ENCODE peak calls at places on chromosomes 13 and 19, in nine cellular contexts. P is GM23248, B is right cardiac atrium, Z is adrenal gland, X is left ventricle myocardium inferior, U is lower lobe of right lung, D is suprapubic skin, I is heart right ventricle, S is heart left ventricle. O is an unnamed sample.

GRCh38 chr19:44613295-44614168 is at the start of gene IGSF23:
- DNase-seq in P (no peak), I (no peak), S (no peak), Z (no peak), X (no peak), B (no peak), U (no peak), D (no peak), O (no peak)

GRCh38 chr13:97395437-97396136 is 38.4 kb upstream of the RAP2A start:
- DNase-seq in U (no peak), S (no peak), X (no peak), D (no peak), B (no peak), I (no peak), P (peak; percentile 79), Z (no peak), O (no peak)

GRCh38 chr19:13044160-13044853 is 49.0 kb downstream of the NFIX start:
- DNase-seq in U (no peak), Z (no peak), D (no peak), I (peak; percentile 7), X (no peak), P (peak; percentile 83), B (no peak), S (no peak), O (no peak)

GRCh38 chr19:17616961-17617806 is 61.7 kb downstream of the COLGALT1 start:
- DNase-seq in S (no peak), B (no peak), I (no peak), X (no peak), P (peak; percentile 30), U (no peak), D (no peak), Z (no peak), O (no peak)

GRCh38 chr19:17401628-17402027 is 3.8 kb downstream of the BST2 start:
- DNase-seq in Z (no peak), S (no peak), I (no peak), X (no peak), D (no peak), B (no peak), P (no peak), U (no peak), O (no peak)

GRCh38 chr13:33744589-33745369 is 73.2 kb upstream of the RFC3 start:
- DNase-seq in X (no peak), S (no peak), B (no peak), P (peak; percentile 13), Z (no peak), I (no peak), U (peak; percentile 63), D (no peak), O (no peak)

GRCh38 chr13:59442946-59443345 is 720.8 kb downstream of the DIAPH3 start:
- DNase-seq in D (no peak), I (no peak), X (no peak), U (no peak), Z (no peak), B (no peak), P (no peak), S (no peak), O (no peak)

GRCh38 chr13:44103721-44104490 is 224.2 kb downstream of the LACC1 start:
- DNase-seq in X (no peak), P (no peak), I (no peak), Z (no peak), B (no peak), U (no peak), D (no peak), S (no peak), O (no peak)

GRCh38 chr13:48110930-48111721 is 16.2 kb upstream of the MED4 start:
- DNase-seq in D (no peak), S (peak; percentile 78), U (no peak), I (peak; percentile 39), Z (peak; percentile 40), X (peak; percentile 52), P (no peak), B (peak; percentile 82), O (no peak)

GRCh38 chr19:13275016-13275722 is 125.0 kb downstream of the IER2 start:
- DNase-seq in B (no peak), U (no peak), X (no peak), P (no peak), Z (no peak), S (no peak), I (no peak), D (no peak), O (no peak)

GRCh38 chr13:112510002-112510780 is 77.8 kb downstream of the TUBGCP3 start:
- DNase-seq in D (no peak), S (no peak), Z (peak; percentile 18), P (peak; percentile 80), I (no peak), U (peak; percentile 56), X (no peak), B (no peak), O (no peak)

GRCh38 chr19:4257025-4257424 is 10.1 kb downstream of the YJU2 start:
- DNase-seq in P (no peak), B (no peak), I (no peak), Z (no peak), D (no peak), U (no peak), S (no peak), X (no peak), O (no peak)

GRCh38 chr13:85367887-85368286 is 431.3 kb downstream of the SLITRK6 start:
- DNase-seq in B (no peak), I (no peak), X (no peak), D (no peak), U (no peak), S (no peak), Z (no peak), P (no peak), O (no peak)

GRCh38 chr19:2046046-2046907 is 4.8 kb downstream of the MKNK2 start:
- DNase-seq in X (no peak), I (no peak), D (peak; percentile 80), U (no peak), Z (no peak), B (no peak), S (no peak), P (no peak), O (no peak)

GRCh38 chr19:45322311-45322710 is 364 bp downstream of the CKM start:
- DNase-seq in D (no peak), U (no peak), B (no peak), Z (no peak), S (no peak), P (no peak), X (no peak), I (no peak), O (no peak)

GRCh38 chr19:40639638-40639982 is 38.4 kb downstream of the LTBP4 start:
- DNase-seq in I (no peak), D (no peak), Z (no peak), U (no peak), S (no peak), B (peak; percentile 59), X (no peak), P (no peak), O (peak; percentile 21)

GRCh38 chr13:21901772-21902708 is 231.2 kb downstream of the FGF9 start:
- DNase-seq in I (no peak), D (no peak), U (no peak), Z (no peak), X (peak; percentile 23), B (peak; percentile 36), P (peak; percentile 40), S (no peak), O (no peak)

DNA sequence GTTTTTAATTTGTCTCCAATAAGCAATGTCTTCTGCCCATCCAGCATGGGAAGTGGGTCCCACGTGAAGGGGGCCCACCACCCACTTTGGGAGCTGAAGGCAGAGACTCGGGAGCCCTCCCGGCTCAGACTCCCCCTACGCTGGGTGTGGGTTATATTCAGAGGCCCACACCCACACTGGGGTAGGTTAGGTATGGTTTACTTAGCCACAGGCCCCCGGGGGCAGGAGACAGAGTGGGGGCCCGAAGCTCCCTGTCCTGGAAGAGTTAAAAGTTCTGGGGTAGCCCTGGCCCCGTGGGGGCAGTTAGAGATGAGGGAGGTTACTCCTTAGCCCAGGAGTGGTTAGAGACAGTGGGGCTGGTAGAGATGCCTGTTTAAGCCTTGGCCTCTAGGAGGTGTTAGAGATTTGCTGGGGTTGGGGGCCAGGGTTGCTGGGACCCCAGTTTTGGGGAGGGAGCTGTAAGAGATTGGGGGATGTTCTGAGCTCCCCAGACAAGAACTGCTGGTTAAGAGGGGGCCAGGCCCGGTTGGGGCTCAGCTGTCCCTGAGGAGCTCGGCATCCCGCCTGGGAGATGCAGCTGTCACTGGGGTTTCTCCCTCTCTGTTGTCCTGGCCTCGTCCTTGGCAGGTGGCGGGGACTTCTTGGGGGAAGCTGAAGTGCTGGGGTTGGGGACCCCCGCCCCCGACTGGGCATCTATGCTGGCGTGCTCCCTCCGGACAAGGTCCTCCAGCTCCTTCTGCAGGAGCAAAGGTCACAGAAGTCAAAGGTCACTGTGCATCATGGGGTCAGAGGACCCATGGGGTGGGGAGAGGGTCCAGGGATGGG is 712 bp upstream of the RINL start:
- DNase-seq in P (no peak), S (no peak), U (no peak), I (no peak), D (no peak), Z (no peak), X (no peak), B (no peak), O (no peak)
- H3K4me1 ChIP-seq in P (no peaks in the 10 kb centered on the region), S (peaks cover 22% of the 10 kb centered on the region), U (peaks cover 19% of the 10 kb centered on the region), I (peaks cover 8% of the 10 kb centered on the region), D (peaks cover 3% of the 10 kb centered on the region), Z (no peaks in the 10 kb centered on the region), X (peaks cover 17% of the 10 kb centered on the region), B (no peaks in the 10 kb centered on the region), O (peaks cover 8% of the 10 kb centered on the region)

GRCh38 chr19:10636304-10636972 is 11.1 kb downstream of the SLC44A2 start:
- DNase-seq in D (no peak), P (no peak), I (no peak), S (no peak), U (no peak), X (no peak), B (no peak), Z (no peak), O (no peak)
- H3K27me3 ChIP-seq in D (no peaks in the 10 kb centered on the region), P (no peaks in the 10 kb centered on the region), I (no peaks in the 10 kb centered on the region), S (no peaks in the 10 kb centered on the region), U (no peaks in the 10 kb centered on the region), X (no peaks in the 10 kb centered on the region), B (no peaks in the 10 kb centered on the region), Z (no peaks in the 10 kb centered on the region), O (no peaks in the 10 kb centered on the region)

GRCh38 chr13:73741742-73742141 is 392.5 kb downstream of the KLF12 start:
- DNase-seq in B (no peak), Z (no peak), I (no peak), S (no peak), U (no peak), D (no peak), P (peak; percentile 8), X (no peak), O (no peak)
- H3K27ac ChIP-seq in B (no peak overlapping the region), Z (no peak overlapping the region), I (no peak overlapping the region), S (no peak overlapping the region), U (no peak overlapping the region), D (no peak overlapping the region), P (peak overlapping the region; percentile 51), X (no peak overlapping the region), O (no peak overlapping the region)

DNA sequence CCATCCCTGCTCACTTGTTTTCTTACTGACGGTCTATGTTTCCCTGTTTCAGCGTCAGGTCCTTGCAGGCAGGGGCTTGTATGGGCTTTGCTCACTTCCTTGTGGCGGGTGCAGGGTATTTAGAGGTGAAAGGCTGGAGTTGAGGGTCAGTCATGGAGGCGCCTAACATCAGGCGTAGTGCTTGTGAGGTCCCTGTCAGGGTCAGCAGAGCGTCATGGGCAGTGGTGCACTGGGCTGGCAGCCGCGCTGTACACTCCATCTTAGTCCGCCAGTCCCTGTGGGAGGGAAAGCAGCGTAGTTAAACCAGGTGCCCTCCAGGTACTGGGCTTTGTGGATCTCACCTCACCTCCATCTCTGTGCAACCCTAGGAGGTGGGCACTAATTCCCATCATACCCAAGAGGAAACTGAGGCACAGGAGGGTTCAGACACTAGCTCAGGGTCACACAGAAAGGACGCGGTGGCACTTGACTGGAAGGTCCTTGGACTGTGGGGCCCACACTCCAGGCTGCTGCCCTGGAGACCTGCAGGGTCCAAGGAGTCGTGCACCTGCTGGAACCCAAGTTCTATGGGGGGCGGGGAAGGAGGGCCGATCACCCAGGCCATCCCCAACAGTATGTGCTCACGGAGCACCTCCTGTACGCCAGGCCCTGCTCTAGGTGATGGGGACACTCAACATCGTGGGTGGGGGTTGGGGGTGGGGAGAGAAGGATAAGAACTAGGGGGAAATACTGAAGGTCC is 4.6 kb downstream of the GRAMD1A start:
- DNase-seq in P (no peak), D (no peak), B (no peak), Z (no peak), X (no peak), S (no peak), I (no peak), U (peak; percentile 33), O (no peak)
- H3K4me1 ChIP-seq in P (peaks cover 8% of the 10 kb centered on the region), D (peaks cover 37% of the 10 kb centered on the region), B (peaks cover 7% of the 10 kb centered on the region), Z (peaks cover 65% of the 10 kb centered on the region), X (peaks cover 90% of the 10 kb centered on the region), S (peaks cover 57% of the 10 kb centered on the region), I (peaks cover 26% of the 10 kb centered on the region), U (peaks cover 81% of the 10 kb centered on the region), O (peaks cover 88% of the 10 kb centered on the region)

O was measured in left lung.